ENCODE peak calls at places on chromosomes 16 and 17, in four cellular contexts. M, N, S and X are unnamed samples.

GRCh38 chr17:72976971-72977767 is 115.3 kb downstream of the SLC39A11 start:
- DNase-seq in M (peak), S (no peak), N (peak), X (no peak)

GRCh38 chr16:1098266-1098991 is 2.4 kb upstream of the C1QTNF8 start:
- DNase-seq in S (no peak), N (no peak), M (no peak), X (no peak)

GRCh38 chr17:51456942-51457341 is 196.6 kb downstream of the UTP18 start:
- DNase-seq in N (no peak), M (no peak), S (no peak), X (no peak)

GRCh38 chr17:42518755-42519545 is 17.1 kb upstream of the NAGLU start:
- DNase-seq in N (peak), S (no peak), M (no peak), X (no peak)

GRCh38 chr17:40065041-40065770 is 2.4 kb downstream of the THRA start:
- DNase-seq in M (peak), N (peak), S (no peak), X (no peak)

GRCh38 chr16:58471209-58471975 is 28.6 kb upstream of the NDRG4 start:
- DNase-seq in S (no peak), N (no peak), M (no peak), X (no peak)

GRCh38 chr17:77375917-77376651 is 235.3 kb downstream of the SEC14L1 start:
- DNase-seq in M (no peak), N (no peak), S (no peak), X (no peak)

GRCh38 chr17:68200689-68201424 is 47.0 kb upstream of the AMZ2 start:
- DNase-seq in S (peak), M (peak), N (peak), X (peak)

GRCh38 chr16:20755238-20755637 is 8.6 kb upstream of the ACSM3 start:
- DNase-seq in M (no peak), N (no peak), S (no peak), X (no peak)

GRCh38 chr16:86983621-86984020 is 333.6 kb downstream of the C16orf95 start:
- DNase-seq in S (peak), N (no peak), M (no peak), X (no peak)

DNA sequence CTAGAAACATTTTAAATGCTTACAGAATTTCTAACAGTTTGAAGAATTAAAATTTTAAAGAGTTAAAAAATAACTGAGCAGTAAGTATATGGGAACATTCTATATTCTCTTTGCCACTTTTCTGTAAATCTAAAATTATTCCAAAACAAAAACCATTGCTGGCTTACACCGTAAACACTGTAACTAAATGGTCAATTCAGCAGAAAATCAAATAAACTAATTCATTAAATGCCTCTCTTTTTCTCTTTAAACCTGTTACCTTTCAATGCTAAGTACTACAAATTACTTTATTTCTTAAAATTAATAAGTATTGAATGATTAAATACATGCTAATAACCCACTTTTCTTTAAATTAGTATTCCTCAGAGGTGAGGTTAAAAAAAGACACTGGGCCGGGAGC is 14.0 kb downstream of the TERB1 start:
- DNase-seq in N (no peak), M (no peak), S (no peak), X (no peak)
- TF ChIP-seq POLR2A in N (no peak), M (no peak), S (no peak), X (no peak)

GRCh38 chr17:16285646-16286008 is 67.6 kb downstream of the CENPV start:
- DNase-seq in N (no peak), S (no peak), M (no peak), X (no peak)

GRCh38 chr17:16283705-16284104 is 66.7 kb downstream of the PIGL start:
- DNase-seq in S (no peak), N (no peak), M (no peak), X (no peak)

GRCh38 chr17:16286947-16287562 is 66.2 kb downstream of the CENPV start:
- DNase-seq in M (peak), N (no peak), S (no peak), X (no peak)

GRCh38 chr17:16287563-16288027 is 65.7 kb downstream of the CENPV start:
- DNase-seq in N (no peak), M (peak), S (no peak), X (no peak)

DNA sequence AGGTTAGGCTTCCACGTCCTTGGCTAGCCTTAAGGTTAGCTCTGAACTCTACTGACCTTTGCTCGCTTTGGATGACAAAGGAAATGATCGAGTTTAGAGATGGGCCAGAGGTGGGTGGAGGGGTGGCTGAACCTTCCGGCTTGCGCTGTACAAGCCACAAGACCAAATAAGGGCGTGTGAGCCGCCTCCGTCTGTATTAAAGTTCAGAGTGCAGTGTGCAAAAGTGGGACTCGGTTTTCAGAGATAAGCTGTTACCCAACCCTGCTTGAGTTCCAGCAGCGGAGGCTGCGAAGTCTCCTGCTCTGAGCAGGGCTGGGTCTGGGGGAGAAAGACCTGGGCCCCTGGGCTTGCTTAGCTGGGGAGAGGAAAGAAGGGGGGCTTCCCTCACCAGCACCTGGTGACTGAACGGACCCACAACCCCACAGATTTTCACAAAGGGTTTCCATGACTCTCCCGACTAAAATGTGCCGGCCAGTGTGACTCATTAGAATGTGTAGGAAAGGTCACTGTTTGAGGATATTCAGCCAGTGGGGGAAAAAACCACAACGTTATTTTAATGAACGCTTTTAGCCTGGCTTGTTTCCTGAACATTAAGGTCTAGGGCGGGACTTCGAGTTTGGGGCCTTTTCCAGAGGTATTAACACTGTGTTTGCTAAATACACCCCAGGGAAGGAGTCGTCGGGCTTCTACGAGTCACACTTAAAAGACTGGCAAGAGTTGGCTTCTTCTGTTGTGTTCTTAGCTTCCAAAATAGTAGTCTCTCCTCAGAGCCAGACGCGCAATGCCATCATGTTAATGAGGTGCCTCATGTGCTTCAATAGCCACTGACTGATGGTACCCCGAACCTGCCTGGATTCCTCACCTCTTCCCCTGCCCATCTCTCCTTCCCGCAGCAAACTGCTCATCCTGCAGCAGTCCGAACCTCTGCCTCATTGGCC is 67.0 kb downstream of the CENPV start:
- DNase-seq in M (peak), S (peak), N (peak), X (peak)
- TF ChIP-seq POLR2A in M (peak), S (no peak), N (no peak), X (peak)

DNA sequence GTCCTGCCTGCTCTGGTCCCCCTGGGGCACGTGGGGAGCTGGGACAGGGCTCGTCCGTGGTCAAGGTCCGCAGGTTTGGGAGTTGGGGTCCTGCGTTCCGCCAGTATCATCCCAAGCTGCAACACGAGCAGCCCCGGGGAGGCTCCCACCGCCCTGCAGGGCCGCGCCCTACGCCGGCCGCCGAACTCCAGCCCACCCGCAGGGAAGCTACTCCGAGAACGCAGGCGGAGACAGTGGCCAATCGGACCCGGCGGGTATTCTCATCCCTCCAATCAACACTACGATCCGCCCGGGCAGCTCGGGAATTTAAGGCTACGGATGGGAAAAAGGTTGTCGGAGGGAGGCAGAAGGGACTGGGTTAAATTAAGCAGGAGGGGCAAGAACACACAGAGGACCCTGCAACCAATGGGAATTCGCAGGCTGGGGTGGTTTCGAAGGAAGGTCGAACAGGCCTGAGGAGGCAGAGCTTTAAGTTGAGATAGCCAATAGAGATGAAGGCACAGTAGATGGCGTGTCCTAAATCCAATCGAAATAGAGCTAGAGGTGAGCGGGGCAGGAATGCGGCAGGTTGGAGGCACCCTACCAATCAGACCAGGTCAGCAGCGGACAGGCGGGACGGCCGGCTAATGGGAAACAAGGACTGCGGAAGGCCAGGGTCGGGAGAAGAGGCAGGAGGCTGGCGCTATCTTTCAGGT is 626 bp downstream of the SPAG7 start:
- DNase-seq in N (peak), S (peak), M (peak), X (peak)
- TF ChIP-seq POLR2A in N (no peak), S (no peak), M (peak), X (peak)

DNA sequence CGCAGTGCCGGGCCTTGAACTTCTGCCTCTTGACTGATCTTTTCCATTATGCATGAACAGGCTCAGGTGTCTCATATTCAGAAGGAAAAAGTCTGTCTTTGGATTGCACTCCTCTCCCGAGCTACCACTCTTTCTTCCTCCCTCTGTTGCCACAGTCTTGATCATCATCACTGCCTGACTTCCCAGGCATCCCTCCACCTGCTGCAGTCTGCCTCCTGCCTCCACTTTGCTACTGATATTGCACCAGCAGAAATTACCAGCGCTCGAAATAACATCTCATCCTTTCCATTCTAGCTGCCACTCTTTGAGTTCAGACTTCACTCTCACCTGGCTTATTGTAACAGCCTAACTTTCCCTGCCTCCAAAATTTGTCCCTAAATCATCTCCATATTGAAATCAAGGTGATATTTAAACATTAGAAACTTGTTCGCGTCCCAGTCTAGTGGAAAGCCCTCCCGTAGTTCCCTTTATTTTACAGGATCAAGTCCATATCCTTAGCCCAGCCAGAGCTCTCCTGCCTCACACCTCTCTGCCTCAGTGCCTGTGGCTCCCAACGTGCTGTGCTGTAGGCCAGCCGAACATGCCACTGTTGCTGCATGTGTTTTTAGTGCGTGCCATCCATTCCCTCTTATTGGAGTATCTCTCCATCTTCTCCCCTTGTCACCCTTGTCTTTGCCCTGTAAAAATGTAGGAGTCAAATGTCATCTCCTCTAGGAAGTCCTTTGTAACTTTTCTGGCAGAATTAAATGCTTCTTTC is 39.9 kb downstream of the NUP88 start:
- DNase-seq in N (no peak), S (no peak), M (no peak), X (no peak)
- TF ChIP-seq POLR2A in N (no peak), S (no peak), M (no peak), X (no peak)